ENCODE peak calls at places on chromosomes 7 and 10, in five cellular contexts. X, W, V, S and B are unnamed samples.

GRCh38 chr10:97149065-97149680 is 36.6 kb downstream of the SLIT1 start:
- DNase-seq in X (no peak), W (no peak), V (no peak), S (no peak), B (no peak)

GRCh38 chr10:72038458-72039001 is 49.8 kb downstream of the SPOCK2 start:
- DNase-seq in X (no peak), W (no peak), V (no peak), S (no peak), B (no peak)

GRCh38 chr7:39431242-39431641 is 135.0 kb upstream of the YAE1 start:
- DNase-seq in X (no peak), W (no peak), V (no peak), S (no peak), B (no peak)

GRCh38 chr10:14592026-14592425 is 182.7 kb downstream of the FAM107B start:
- DNase-seq in X (no peak), W (no peak), V (no peak), S (no peak), B (no peak)

GRCh38 chr7:104983620-104984539 is 30.1 kb upstream of the KMT2E start:
- DNase-seq in X (peak), W (peak), V (peak), S (peak), B (peak)

GRCh38 chr7:75638607-75639070 is 100.1 kb downstream of the HIP1 start:
- DNase-seq in X (peak), W (no peak), V (peak), S (peak), B (peak)

GRCh38 chr10:101710064-101710695 is 15.2 kb upstream of the FBXW4 start:
- DNase-seq in X (no peak), W (no peak), V (no peak), S (no peak), B (no peak)

GRCh38 chr10:1629326-1630036 is 107.8 kb downstream of the ADARB2 start:
- DNase-seq in X (no peak), W (no peak), V (no peak), S (no peak), B (no peak)

GRCh38 chr10:115827180-115827579 is 445.8 kb downstream of the GFRA1 start:
- DNase-seq in X (no peak), W (no peak), V (no peak), S (peak), B (no peak)

GRCh38 chr10:21173433-21173963 is 276.4 kb upstream of the NEBL start:
- DNase-seq in X (no peak), W (no peak), V (peak), S (peak), B (no peak)

GRCh38 chr10:15571570-15571969 is 148.2 kb downstream of the ITGA8 start:
- DNase-seq in X (no peak), W (no peak), V (no peak), S (no peak), B (no peak)

GRCh38 chr7:132275811-132276210 is 300.5 kb downstream of the PLXNA4 start:
- DNase-seq in X (no peak), W (no peak), V (no peak), S (no peak), B (no peak)

GRCh38 chr7:117127585-117128168 is 174.4 kb downstream of the ST7 start:
- DNase-seq in X (peak), W (no peak), V (no peak), S (peak), B (no peak)

GRCh38 chr10:117509573-117509972 is 33.0 kb upstream of the EMX2 start:
- DNase-seq in X (no peak), W (no peak), V (peak), S (no peak), B (peak)

GRCh38 chr10:101569838-101570763 is 18.0 kb downstream of the POLL start:
- DNase-seq in X (peak), W (peak), V (peak), S (peak), B (peak)

GRCh38 chr7:1446611-1447032 is 12.6 kb downstream of the MICALL2 start:
- DNase-seq in X (no peak), W (no peak), V (no peak), S (no peak), B (no peak)

GRCh38 chr10:70479161-70479531 is 579 bp downstream of the PALD1 start:
- DNase-seq in X (no peak), W (no peak), V (peak), S (no peak), B (no peak)

GRCh38 chr10:86339226-86339865 is 27.2 kb downstream of the GRID1 start:
- DNase-seq in X (no peak), W (no peak), V (no peak), S (no peak), B (no peak)

GRCh38 chr10:70267161-70267933 is 16.5 kb downstream of the NPFFR1 start:
- DNase-seq in X (no peak), W (no peak), V (peak), S (no peak), B (peak)

GRCh38 chr10:35345383-35345742 is 9.1 kb downstream of the CCNY start:
- DNase-seq in X (no peak), W (no peak), V (no peak), S (no peak), B (no peak)

GRCh38 chr10:114271779-114272167 is 32.7 kb downstream of the VWA2 start:
- DNase-seq in X (peak), W (peak), V (no peak), S (peak), B (no peak)

GRCh38 chr10:565146-565545 is 124.3 kb downstream of the DIP2C start:
- DNase-seq in X (no peak), W (no peak), V (no peak), S (no peak), B (no peak)

GRCh38 chr10:50394832-50395231 is 143.5 kb upstream of the ASAH2 start:
- DNase-seq in X (no peak), W (no peak), V (no peak), S (no peak), B (no peak)

GRCh38 chr7:135349746-135350145 is 116.1 kb downstream of the STRA8 start:
- DNase-seq in X (no peak), W (no peak), V (no peak), S (no peak), B (no peak)

GRCh38 chr7:88278881-88279280 is 27.8 kb downstream of the STEAP4 start:
- DNase-seq in X (no peak), W (no peak), V (no peak), S (no peak), B (no peak)

GRCh38 chr7:123757095-123757494 is 8.3 kb upstream of the WASL start:
- DNase-seq in X (no peak), W (no peak), V (no peak), S (no peak), B (no peak)

GRCh38 chr10:51113007-51113406 is 38.7 kb downstream of the PRKG1 start:
- DNase-seq in X (no peak), W (no peak), V (no peak), S (no peak), B (no peak)

GRCh38 chr10:98150544-98150943 is 16.1 kb downstream of the R3HCC1L start:
- DNase-seq in X (no peak), W (no peak), V (no peak), S (no peak), B (no peak)
- H3K27ac ChIP-seq in X (no peak), W (no peak), V (no peak), S (no peak), B (no peak)

DNA sequence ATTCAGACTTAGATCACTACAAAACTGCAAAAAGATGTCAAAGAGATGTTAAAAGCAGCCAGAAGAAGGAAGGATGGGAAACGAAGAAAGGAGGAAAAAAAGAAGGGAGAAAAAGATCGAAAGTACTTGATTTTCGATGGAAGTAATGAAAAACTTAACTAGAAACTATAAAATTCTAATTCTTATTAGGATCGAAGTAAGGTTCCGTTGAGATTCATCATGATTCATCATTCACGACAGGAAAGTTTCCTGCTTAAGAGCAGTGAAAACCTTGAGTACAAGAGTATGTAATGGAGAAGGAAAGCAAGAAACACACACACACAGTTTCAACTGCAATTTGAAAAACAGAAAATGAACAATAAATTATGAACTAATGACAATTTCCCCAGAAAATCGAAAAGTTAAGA is 1.2 kb upstream of the ING3 start:
- DNase-seq in X (no peak), W (no peak), V (no peak), S (no peak), B (no peak)
- H3K4me3 ChIP-seq in X (peak), W (no peak), V (peak), S (peak), B (peak)

DNA sequence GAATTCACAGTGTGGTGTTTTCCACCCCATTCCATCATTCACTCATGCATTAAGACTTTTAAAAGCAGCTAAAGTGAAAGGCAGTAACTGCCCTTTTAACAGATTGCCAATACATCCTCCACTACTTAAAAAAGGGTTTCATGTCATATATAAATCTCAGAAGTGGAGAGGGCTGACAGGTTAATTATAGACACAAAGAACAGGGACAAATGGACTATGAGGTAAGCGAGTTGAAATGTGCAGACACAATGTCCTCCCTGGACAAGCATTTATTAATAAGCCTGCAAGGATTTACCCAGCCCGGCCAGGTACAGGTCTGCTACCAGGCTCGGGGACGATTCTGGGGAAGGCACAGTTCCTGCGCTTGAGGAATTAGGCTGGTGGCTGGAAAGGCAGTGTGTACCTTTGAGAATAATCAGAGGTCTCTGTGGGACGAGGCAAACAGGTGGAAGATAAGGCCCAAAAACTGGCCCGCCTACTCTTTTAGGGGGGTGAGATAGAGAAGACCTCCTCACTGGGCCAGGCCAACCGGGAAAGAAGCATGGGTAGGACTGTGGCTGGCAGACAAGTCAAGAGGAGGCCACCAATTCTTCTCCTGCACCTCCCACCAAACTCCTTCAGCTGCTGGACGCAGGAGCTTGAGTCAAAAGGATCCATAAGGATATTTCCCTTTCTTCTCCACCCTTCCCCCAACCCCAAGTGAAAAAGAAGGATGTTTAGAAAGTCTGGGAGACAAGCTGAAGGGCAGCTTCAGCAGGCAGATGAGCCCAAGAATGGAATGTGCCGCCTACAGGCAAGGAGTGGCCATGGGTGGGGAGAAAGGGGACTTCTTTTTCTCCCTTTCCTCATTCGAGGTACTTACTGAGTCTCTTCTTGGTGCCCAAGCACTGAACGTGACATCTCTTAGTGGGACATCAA is 1.5 kb downstream of the PDLIM1 start:
- DNase-seq in X (no peak), W (no peak), V (no peak), S (no peak), B (no peak)
- TF ChIP-seq CTCF in X (peak), W (peak), V (peak), S (no peak), B (no peak)

GRCh38 chr7:4850262-4850795 is 11.5 kb downstream of the PAPOLB start:
- DNase-seq in X (no peak), W (no peak), V (no peak), S (no peak), B (no peak)

GRCh38 chr7:4856336-4857056 is 5.3 kb downstream of the PAPOLB start:
- DNase-seq in X (no peak), W (no peak), V (no peak), S (no peak), B (peak)

GRCh38 chr7:4854916-4855315 is 6.9 kb downstream of the PAPOLB start:
- DNase-seq in X (no peak), W (no peak), V (no peak), S (no peak), B (no peak)

GRCh38 chr7:4849390-4849789 is 12.4 kb downstream of the PAPOLB start:
- DNase-seq in X (no peak), W (no peak), V (no peak), S (no peak), B (no peak)

GRCh38 chr7:4851459-4852422 is 10.1 kb downstream of the PAPOLB start:
- DNase-seq in X (no peak), W (no peak), V (no peak), S (no peak), B (peak)
- H3K27ac ChIP-seq in X (no peak), W (no peak), V (no peak), S (no peak), B (no peak)

GRCh38 chr10:43322321-43322720 is 49.1 kb upstream of the FXYD4 start:
- DNase-seq in X (peak), W (no peak), V (no peak), S (no peak), B (no peak)

GRCh38 chr10:43320226-43320625 is 51.2 kb upstream of the FXYD4 start:
- DNase-seq in X (no peak), W (no peak), V (no peak), S (no peak), B (no peak)

GRCh38 chr10:43323245-43323644 is 48.2 kb upstream of the FXYD4 start:
- DNase-seq in X (no peak), W (no peak), V (no peak), S (no peak), B (no peak)

GRCh38 chr10:43324847-43325246 is 46.6 kb upstream of the FXYD4 start:
- DNase-seq in X (no peak), W (no peak), V (no peak), S (no peak), B (no peak)

GRCh38 chr10:43322769-43323168 is 48.7 kb upstream of the FXYD4 start:
- DNase-seq in X (peak), W (peak), V (peak), S (peak), B (peak)
- H3K4me3 ChIP-seq in X (peak), W (peak), V (peak), S (peak), B (peak)

DNA sequence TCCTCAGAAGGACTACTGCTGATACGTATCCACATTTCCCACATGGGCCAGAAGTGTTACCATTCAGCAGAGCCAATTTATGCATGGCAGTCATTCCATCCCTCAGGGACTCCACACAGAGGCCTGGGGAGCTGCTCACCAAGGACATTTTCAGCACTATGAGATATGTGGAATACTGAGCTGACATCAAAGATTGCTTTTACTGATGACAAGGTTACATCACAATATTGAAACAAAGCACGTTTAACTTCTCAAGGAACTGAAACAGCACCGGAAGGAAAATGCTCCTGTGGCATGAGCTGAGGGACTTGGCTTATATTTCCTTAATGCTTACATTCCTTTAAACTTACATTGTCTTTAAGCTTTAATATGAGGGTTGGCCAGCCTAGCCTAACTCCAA is 335.1 kb downstream of the BMPER start:
- DNase-seq in X (no peak), W (no peak), V (no peak), S (no peak), B (no peak)
- TF ChIP-seq CTCF in X (no peak), W (no peak), V (no peak), S (no peak), B (no peak)

GRCh38 chr10:95276367-95277200 is 14.2 kb downstream of the PDLIM1 start:
- DNase-seq in X (no peak), W (no peak), V (peak), S (no peak), B (no peak)
- H3K27ac ChIP-seq in X (peak), W (peak), V (no peak), S (peak), B (peak)